ENCODE peak calls at places on chromosomes 2 and 18, in ten cellular contexts. One of them, this sample, is unnamed.

GRCh38 chr2:187372213-187372612 is 75.8 kb downstream of the CALCRL start:
- DNase-seq in HCT116: no peak
- DNase-seq in endothelial cell of umbilical vein: no peak
- DNase-seq in K562: no peak
- DNase-seq in breast epithelium: no peak
- DNase-seq in sigmoid colon: no peak
- DNase-seq in SK-N-SH: no peak
- DNase-seq in prostate gland: no peak
- DNase-seq in HepG2: no peak
- DNase-seq in suprapubic skin: no peak
- DNase-seq in this sample: no peak

GRCh38 chr2:98518106-98518505 is 73.4 kb downstream of the INPP4A start:
- DNase-seq in HCT116: no peak
- DNase-seq in endothelial cell of umbilical vein: peak
- DNase-seq in K562: peak
- DNase-seq in breast epithelium: no peak
- DNase-seq in sigmoid colon: peak
- DNase-seq in SK-N-SH: peak
- DNase-seq in prostate gland: no peak
- DNase-seq in HepG2: peak
- DNase-seq in suprapubic skin: no peak
- DNase-seq in this sample: peak

GRCh38 chr2:60442608-60443007 is 110.8 kb downstream of the BCL11A start:
- DNase-seq in HCT116: no peak
- DNase-seq in endothelial cell of umbilical vein: no peak
- DNase-seq in K562: no peak
- DNase-seq in breast epithelium: no peak
- DNase-seq in sigmoid colon: no peak
- DNase-seq in SK-N-SH: no peak
- DNase-seq in prostate gland: no peak
- DNase-seq in HepG2: no peak
- DNase-seq in suprapubic skin: no peak
- DNase-seq in this sample: no peak

GRCh38 chr2:236075802-236076201 is 92.4 kb downstream of the GBX2 start:
- DNase-seq in HCT116: no peak
- DNase-seq in endothelial cell of umbilical vein: no peak
- DNase-seq in K562: no peak
- DNase-seq in breast epithelium: no peak
- DNase-seq in sigmoid colon: no peak
- DNase-seq in SK-N-SH: no peak
- DNase-seq in prostate gland: no peak
- DNase-seq in HepG2: peak
- DNase-seq in suprapubic skin: no peak
- DNase-seq in this sample: no peak

GRCh38 chr2:137947714-137948336 is 16.4 kb upstream of the HNMT start:
- DNase-seq in HCT116: peak
- DNase-seq in endothelial cell of umbilical vein: peak
- DNase-seq in K562: peak
- DNase-seq in breast epithelium: peak
- DNase-seq in sigmoid colon: peak
- DNase-seq in SK-N-SH: peak
- DNase-seq in prostate gland: peak
- DNase-seq in HepG2: peak
- DNase-seq in suprapubic skin: peak
- DNase-seq in this sample: no peak

GRCh38 chr18:28068208-28068607 is 108.7 kb downstream of the CDH2 start:
- DNase-seq in HCT116: no peak
- DNase-seq in endothelial cell of umbilical vein: no peak
- DNase-seq in K562: no peak
- DNase-seq in breast epithelium: no peak
- DNase-seq in sigmoid colon: no peak
- DNase-seq in SK-N-SH: no peak
- DNase-seq in prostate gland: no peak
- DNase-seq in HepG2: no peak
- DNase-seq in suprapubic skin: no peak
- DNase-seq in this sample: no peak

GRCh38 chr2:237157551-237158102 is 71.9 kb downstream of the COPS8 start:
- DNase-seq in HCT116: no peak
- DNase-seq in endothelial cell of umbilical vein: no peak
- DNase-seq in K562: no peak
- DNase-seq in breast epithelium: no peak
- DNase-seq in sigmoid colon: no peak
- DNase-seq in SK-N-SH: no peak
- DNase-seq in prostate gland: no peak
- DNase-seq in HepG2: no peak
- DNase-seq in suprapubic skin: no peak
- DNase-seq in this sample: no peak

GRCh38 chr2:6917071-6917760 is at the start of gene RNF144A:
- DNase-seq in HCT116: no peak
- DNase-seq in endothelial cell of umbilical vein: peak
- DNase-seq in K562: peak
- DNase-seq in breast epithelium: no peak
- DNase-seq in sigmoid colon: peak
- DNase-seq in SK-N-SH: peak
- DNase-seq in prostate gland: peak
- DNase-seq in HepG2: no peak
- DNase-seq in suprapubic skin: no peak
- DNase-seq in this sample: peak

GRCh38 chr2:191244350-191244749 is 854 bp upstream of the MYO1B start:
- DNase-seq in HCT116: no peak
- DNase-seq in endothelial cell of umbilical vein: no peak
- DNase-seq in K562: no peak
- DNase-seq in breast epithelium: no peak
- DNase-seq in sigmoid colon: no peak
- DNase-seq in SK-N-SH: no peak
- DNase-seq in prostate gland: no peak
- DNase-seq in HepG2: no peak
- DNase-seq in suprapubic skin: no peak
- DNase-seq in this sample: no peak

GRCh38 chr18:48948112-48949050 is 2.4 kb downstream of the SMAD7 start:
- DNase-seq in HCT116: no peak
- DNase-seq in endothelial cell of umbilical vein: peak
- DNase-seq in K562: peak
- DNase-seq in breast epithelium: no peak
- DNase-seq in sigmoid colon: peak
- DNase-seq in SK-N-SH: peak
- DNase-seq in prostate gland: peak
- DNase-seq in HepG2: peak
- DNase-seq in suprapubic skin: no peak
- DNase-seq in this sample: peak

GRCh38 chr18:48951448-48952286 is 902 bp upstream of the SMAD7 start:
- DNase-seq in HCT116: no peak
- DNase-seq in endothelial cell of umbilical vein: peak
- DNase-seq in K562: peak
- DNase-seq in breast epithelium: peak
- DNase-seq in sigmoid colon: peak
- DNase-seq in SK-N-SH: peak
- DNase-seq in prostate gland: peak
- DNase-seq in HepG2: peak
- DNase-seq in suprapubic skin: no peak
- DNase-seq in this sample: peak

GRCh38 chr18:48950536-48951447 is at the start of gene SMAD7:
- DNase-seq in HCT116: no peak
- DNase-seq in endothelial cell of umbilical vein: peak
- DNase-seq in K562: no peak
- DNase-seq in breast epithelium: no peak
- DNase-seq in sigmoid colon: no peak
- DNase-seq in SK-N-SH: peak
- DNase-seq in prostate gland: no peak
- DNase-seq in HepG2: no peak
- DNase-seq in suprapubic skin: no peak
- DNase-seq in this sample: peak

GRCh38 chr18:48949051-48949605 is 1.6 kb downstream of the SMAD7 start:
- DNase-seq in HCT116: no peak
- DNase-seq in endothelial cell of umbilical vein: peak
- DNase-seq in K562: no peak
- DNase-seq in breast epithelium: no peak
- DNase-seq in sigmoid colon: peak
- DNase-seq in SK-N-SH: no peak
- DNase-seq in prostate gland: no peak
- DNase-seq in HepG2: no peak
- DNase-seq in suprapubic skin: no peak
- DNase-seq in this sample: no peak

GRCh38 chr18:48949606-48950535 is 894 bp downstream of the SMAD7 start:
- DNase-seq in HCT116: no peak
- DNase-seq in endothelial cell of umbilical vein: peak
- DNase-seq in K562: no peak
- DNase-seq in breast epithelium: no peak
- DNase-seq in sigmoid colon: no peak
- DNase-seq in SK-N-SH: peak
- DNase-seq in prostate gland: no peak
- DNase-seq in HepG2: no peak
- DNase-seq in suprapubic skin: no peak
- DNase-seq in this sample: peak
- TF ChIP-seq CTCF in HCT116: no peak
- TF ChIP-seq CTCF in endothelial cell of umbilical vein: peak
- TF ChIP-seq CTCF in K562: peak
- TF ChIP-seq CTCF in breast epithelium: no peak
- TF ChIP-seq CTCF in sigmoid colon: no peak
- TF ChIP-seq CTCF in SK-N-SH: no peak
- TF ChIP-seq CTCF in prostate gland: peak
- TF ChIP-seq CTCF in HepG2: peak
- TF ChIP-seq CTCF in suprapubic skin: no peak
- TF ChIP-seq CTCF in this sample: peak

DNA sequence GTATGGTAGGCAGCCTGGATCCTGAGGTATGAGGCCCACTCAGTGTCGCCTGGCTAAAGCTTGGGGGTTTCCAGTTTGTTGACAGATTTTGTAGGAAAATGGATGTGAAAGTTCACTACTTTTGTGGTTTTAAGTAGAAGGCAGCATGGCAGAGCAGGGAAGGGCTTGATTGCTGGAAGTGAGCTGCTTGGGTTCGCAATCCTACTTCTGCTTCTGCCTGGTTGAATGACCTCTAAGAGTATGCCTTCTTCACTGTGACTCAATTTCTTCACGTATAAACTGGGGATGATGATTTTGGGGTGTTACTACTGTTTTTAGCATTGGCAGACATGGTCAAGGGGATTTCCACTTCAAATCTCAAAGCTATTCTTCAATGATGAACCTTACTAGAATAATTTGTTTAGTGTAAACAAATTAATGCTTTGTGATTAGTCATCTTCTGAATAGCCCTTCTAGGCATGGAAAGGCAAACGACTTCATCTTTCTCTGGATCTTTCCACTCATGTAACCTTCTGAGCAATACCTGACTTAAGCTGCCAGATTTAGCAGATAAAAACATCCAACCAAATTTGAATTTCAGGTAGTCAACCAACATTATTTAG is 13.2 kb downstream of the BMP10 start:
- DNase-seq in HCT116: no peak
- DNase-seq in endothelial cell of umbilical vein: no peak
- DNase-seq in K562: no peak
- DNase-seq in breast epithelium: no peak
- DNase-seq in sigmoid colon: no peak
- DNase-seq in SK-N-SH: no peak
- DNase-seq in prostate gland: no peak
- DNase-seq in HepG2: no peak
- DNase-seq in suprapubic skin: no peak
- DNase-seq in this sample: no peak
- H3K4me3 ChIP-seq in HCT116: no peak
- H3K4me3 ChIP-seq in endothelial cell of umbilical vein: no peak
- H3K4me3 ChIP-seq in K562: no peak
- H3K4me3 ChIP-seq in breast epithelium: no peak
- H3K4me3 ChIP-seq in sigmoid colon: no peak
- H3K4me3 ChIP-seq in SK-N-SH: no peak
- H3K4me3 ChIP-seq in prostate gland: no peak
- H3K4me3 ChIP-seq in HepG2: no peak
- H3K4me3 ChIP-seq in suprapubic skin: no peak
- H3K4me3 ChIP-seq in this sample: no peak

DNA sequence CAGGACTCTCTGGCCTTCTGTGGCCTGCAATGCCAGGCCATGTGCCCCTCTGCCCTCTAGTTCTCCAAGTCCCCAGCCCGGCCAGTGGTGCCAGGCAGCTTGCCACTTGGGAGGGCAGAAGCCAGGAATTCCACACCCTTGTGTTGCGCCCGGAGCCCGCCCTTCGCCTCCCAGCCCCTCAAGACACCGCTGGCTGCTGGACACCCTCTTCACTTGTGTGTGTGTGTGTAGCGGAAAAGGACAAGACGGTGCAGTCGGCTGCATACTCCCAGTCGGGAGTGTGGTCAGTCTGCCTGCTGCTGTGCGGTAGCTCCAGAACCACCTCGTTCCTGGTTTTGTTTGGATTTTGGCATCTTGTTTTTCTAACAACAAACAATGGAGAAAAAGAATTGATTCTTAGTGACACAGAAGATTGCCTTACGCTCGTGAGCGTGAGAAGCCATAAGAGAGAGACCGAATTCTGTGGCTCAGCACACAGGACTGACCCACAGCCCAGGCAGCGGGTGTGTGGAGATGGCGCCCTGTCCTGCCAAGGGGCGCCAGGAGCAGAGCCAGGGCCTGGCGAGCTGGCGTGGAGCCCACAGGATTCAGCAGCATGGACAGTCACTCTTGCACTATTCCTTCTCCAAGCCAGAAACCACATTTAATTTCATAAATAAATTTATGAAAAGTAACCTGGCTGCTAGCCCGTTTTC is 46.5 kb downstream of the FAM168B start:
- DNase-seq in HCT116: no peak
- DNase-seq in endothelial cell of umbilical vein: no peak
- DNase-seq in K562: no peak
- DNase-seq in breast epithelium: no peak
- DNase-seq in sigmoid colon: peak
- DNase-seq in SK-N-SH: peak
- DNase-seq in prostate gland: no peak
- DNase-seq in HepG2: no peak
- DNase-seq in suprapubic skin: peak
- DNase-seq in this sample: no peak
- TF ChIP-seq POLR2AphosphoS5 in HCT116: no peak
- TF ChIP-seq POLR2AphosphoS5 in endothelial cell of umbilical vein: no peak
- TF ChIP-seq POLR2AphosphoS5 in K562: no peak
- TF ChIP-seq POLR2AphosphoS5 in breast epithelium: no peak
- TF ChIP-seq POLR2AphosphoS5 in sigmoid colon: no peak
- TF ChIP-seq POLR2AphosphoS5 in SK-N-SH: no peak
- TF ChIP-seq POLR2AphosphoS5 in prostate gland: no peak
- TF ChIP-seq POLR2AphosphoS5 in HepG2: no peak
- TF ChIP-seq POLR2AphosphoS5 in suprapubic skin: no peak
- TF ChIP-seq POLR2AphosphoS5 in this sample: no peak

GRCh38 chr2:126531029-126531428 is 124.9 kb upstream of the GYPC start:
- DNase-seq in HCT116: no peak
- DNase-seq in endothelial cell of umbilical vein: no peak
- DNase-seq in K562: no peak
- DNase-seq in breast epithelium: no peak
- DNase-seq in sigmoid colon: no peak
- DNase-seq in SK-N-SH: no peak
- DNase-seq in prostate gland: no peak
- DNase-seq in HepG2: no peak
- DNase-seq in suprapubic skin: no peak
- DNase-seq in this sample: no peak

DNA sequence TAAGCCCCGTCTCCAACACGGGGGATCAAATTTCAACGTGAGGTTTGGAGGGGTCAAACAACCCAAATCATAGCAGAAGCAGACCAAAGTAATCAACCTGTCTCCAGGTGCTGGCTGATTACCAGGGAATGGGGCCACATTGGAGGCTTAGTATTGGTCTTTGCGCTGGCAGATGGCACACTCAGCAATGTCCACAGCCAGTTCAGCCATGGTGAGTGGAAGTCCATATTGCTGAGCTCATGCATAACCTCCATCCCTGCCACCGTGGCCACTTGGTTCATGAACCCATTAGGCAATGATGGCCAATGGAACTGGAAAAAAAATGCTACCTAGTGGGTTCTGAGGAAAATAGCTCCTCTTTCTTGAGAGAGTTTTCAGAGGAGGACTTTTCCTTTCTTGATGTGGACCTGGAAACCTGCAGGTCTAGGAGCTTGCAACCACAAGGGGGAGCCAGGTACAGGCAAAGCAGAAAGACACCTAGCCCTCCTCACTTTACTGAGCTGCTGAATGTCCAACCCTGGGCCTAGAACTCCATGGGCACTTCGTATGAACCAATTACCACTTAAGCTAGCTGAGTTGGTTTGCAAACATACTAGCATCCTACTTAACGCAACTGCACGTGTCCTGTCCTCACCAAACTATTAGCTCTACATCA is 128.0 kb upstream of the GYPC start:
- DNase-seq in HCT116: peak
- DNase-seq in endothelial cell of umbilical vein: no peak
- DNase-seq in K562: peak
- DNase-seq in breast epithelium: peak
- DNase-seq in sigmoid colon: peak
- DNase-seq in SK-N-SH: peak
- DNase-seq in prostate gland: no peak
- DNase-seq in HepG2: peak
- DNase-seq in suprapubic skin: no peak
- DNase-seq in this sample: no peak
- TF ChIP-seq CTCF in HCT116: peak
- TF ChIP-seq CTCF in endothelial cell of umbilical vein: no peak
- TF ChIP-seq CTCF in K562: peak
- TF ChIP-seq CTCF in breast epithelium: peak
- TF ChIP-seq CTCF in sigmoid colon: peak
- TF ChIP-seq CTCF in SK-N-SH: peak
- TF ChIP-seq CTCF in prostate gland: peak
- TF ChIP-seq CTCF in HepG2: peak
- TF ChIP-seq CTCF in suprapubic skin: no peak
- TF ChIP-seq CTCF in this sample: peak